ENCODE peak calls at places on chromosomes 11 and 22, in five cellular contexts. U is HCT116, B is uterus, J is right atrium auricular region, S is A549. Y is an unnamed sample.

GRCh38 chr11:3227568-3228444 is 4.4 kb downstream of the MRGPRE start:
- DNase-seq in U (no peak), S (no peak), B (no peak), J (peak; percentile 50), Y (no peak)

GRCh38 chr11:27926981-27927481 is 180.9 kb downstream of the KIF18A start:
- DNase-seq in B (no peak), U (no peak), J (no peak), S (no peak), Y (no peak)

GRCh38 chr22:23569291-23569690 is 10.8 kb downstream of the IGLL1 start:
- DNase-seq in U (no peak), J (no peak), B (no peak), S (no peak), Y (no peak)

GRCh38 chr11:67304511-67305113 is 1.3 kb downstream of the SSH3 start:
- DNase-seq in B (no peak), J (no peak), S (no peak), U (no peak), Y (no peak)

GRCh38 chr11:77407613-77408012 is 66.3 kb downstream of the PAK1 start:
- DNase-seq in S (peak; percentile 17), U (peak; percentile 51), B (peak; percentile 40), J (no peak), Y (no peak)

GRCh38 chr22:49751968-49752597 is 75.6 kb downstream of the BRD1 start:
- DNase-seq in U (no peak), J (no peak), B (no peak), S (no peak), Y (no peak)

GRCh38 chr11:132838621-132839020 is 693.7 kb downstream of the OPCML start:
- DNase-seq in S (no peak), B (peak; percentile 17), U (no peak), J (no peak), Y (no peak)

GRCh38 chr22:28909375-28909774 is 26.0 kb downstream of the ZNRF3 start:
- DNase-seq in U (no peak), J (no peak), B (no peak), S (no peak), Y (no peak)

GRCh38 chr11:72521672-72522071 is 87.3 kb upstream of the CLPB start:
- DNase-seq in B (no peak), S (no peak), J (no peak), U (no peak), Y (no peak)

GRCh38 chr22:20499769-20500168 is 4.2 kb upstream of the KLHL22 start:
- DNase-seq in B (no peak), U (no peak), J (no peak), S (no peak), Y (no peak)

GRCh38 chr11:93857413-93858185 is 7.2 kb upstream of the VSTM5 start:
- DNase-seq in S (no peak), U (no peak), J (peak; percentile 54), B (no peak), Y (no peak)

GRCh38 chr11:126619516-126619915 is 264.0 kb downstream of the ST3GAL4 start:
- DNase-seq in J (no peak), B (no peak), S (no peak), U (no peak), Y (no peak)

GRCh38 chr11:117887431-117888139 is 11.1 kb upstream of the FXYD6 start:
- DNase-seq in J (peak; percentile 52), S (no peak), U (no peak), B (peak; percentile 15), Y (no peak)

GRCh38 chr11:127574528-127574927 is 574.0 kb upstream of the KIRREL3 start:
- DNase-seq in U (no peak), B (no peak), S (no peak), J (no peak), Y (no peak)

GRCh38 chr22:43241699-43242386 is 54.9 kb upstream of the TTLL12 start:
- DNase-seq in J (no peak), S (no peak), B (no peak), U (no peak), Y (no peak)
- H3K4me1 ChIP-seq in J (no peaks in the 10 kb centered on the region), S (no peaks in the 10 kb centered on the region), B (peaks cover 14% of the 10 kb centered on the region), U (peaks cover 7% of the 10 kb centered on the region), Y (no peaks in the 10 kb centered on the region)

GRCh38 chr11:110311783-110312578 is 15.6 kb upstream of the RDX start:
- DNase-seq in S (no peak), U (no peak), J (no peak), B (no peak), Y (no peak)
- H3K4me3 ChIP-seq in S (no peak overlapping the region), U (no peak overlapping the region), J (no peak overlapping the region), B (no peak overlapping the region), Y (no peak overlapping the region)

GRCh38 chr11:7606496-7606895 is 66.8 kb downstream of the CYB5R2 start:
- DNase-seq in J (no peak), U (no peak), B (no peak), S (peak; percentile 25), Y (no peak)
- H3K4me1 ChIP-seq in J (no peaks in the 10 kb centered on the region), U (peaks cover 17% of the 10 kb centered on the region), B (no peaks in the 10 kb centered on the region), S (peaks cover 81% of the 10 kb centered on the region), Y (no peaks in the 10 kb centered on the region)

GRCh38 chr11:134763030-134763388 is 351.0 kb upstream of the B3GAT1 start:
- DNase-seq in B (no peak), J (peak; percentile 36), U (no peak), S (no peak), Y (no peak)
- H3K4me3 ChIP-seq in B (no peak overlapping the region), J (peak overlapping the region; percentile 21), U (no peak overlapping the region), S (no peak overlapping the region), Y (no peak overlapping the region)

DNA sequence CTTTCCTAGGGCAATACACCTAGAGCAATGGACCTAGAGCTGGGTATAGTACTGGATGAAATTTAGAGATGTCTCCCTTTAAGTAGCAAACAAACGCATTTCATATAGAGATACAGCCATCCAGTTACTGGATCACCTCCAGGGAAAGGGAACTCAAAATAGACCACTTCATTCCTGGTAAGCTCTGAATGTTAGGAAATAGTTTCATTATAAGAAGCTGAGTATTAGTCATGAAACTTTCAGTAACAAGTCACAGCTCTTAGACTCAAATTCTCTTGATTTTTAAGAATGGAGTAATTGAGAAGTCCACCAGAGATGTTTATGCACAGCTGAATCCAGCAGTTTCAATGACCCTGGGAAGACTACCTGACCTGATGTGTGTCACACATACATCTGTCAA is 221.9 kb downstream of the FAM76B start:
- DNase-seq in B (no peak), S (no peak), U (no peak), J (no peak), Y (no peak)
- H3K4me1 ChIP-seq in B (peaks cover 6% of the 10 kb centered on the region), S (no peaks in the 10 kb centered on the region), U (no peaks in the 10 kb centered on the region), J (no peaks in the 10 kb centered on the region), Y (no peaks in the 10 kb centered on the region)

GRCh38 chr11:122157540-122158173 is 41.6 kb upstream of the BLID start:
- DNase-seq in J (no peak), S (no peak), U (no peak), B (no peak), Y (no peak)
- H3K4me3 ChIP-seq in J (peak overlapping the region; percentile 32), S (peak overlapping the region; percentile 47), U (peak overlapping the region; percentile 54), B (peak overlapping the region; percentile 37), Y (no peak overlapping the region)

GRCh38 chr11:46293066-46293465 is 15.6 kb downstream of the CREB3L1 start:
- DNase-seq in S (no peak), J (no peak), U (no peak), B (no peak), Y (no peak)
- H3K4me1 ChIP-seq in S (peaks cover 54% of the 10 kb centered on the region), J (no peaks in the 10 kb centered on the region), U (peaks cover 14% of the 10 kb centered on the region), B (peaks cover 8% of the 10 kb centered on the region), Y (peaks cover 10% of the 10 kb centered on the region)

GRCh38 chr11:76174330-76174729 is 32.0 kb downstream of the WNT11 start:
- DNase-seq in S (no peak), J (no peak), B (no peak), U (no peak), Y (no peak)
- H3K4me3 ChIP-seq in S (no peak overlapping the region), J (no peak overlapping the region), B (no peak overlapping the region), U (no peak overlapping the region), Y (no peak overlapping the region)

DNA sequence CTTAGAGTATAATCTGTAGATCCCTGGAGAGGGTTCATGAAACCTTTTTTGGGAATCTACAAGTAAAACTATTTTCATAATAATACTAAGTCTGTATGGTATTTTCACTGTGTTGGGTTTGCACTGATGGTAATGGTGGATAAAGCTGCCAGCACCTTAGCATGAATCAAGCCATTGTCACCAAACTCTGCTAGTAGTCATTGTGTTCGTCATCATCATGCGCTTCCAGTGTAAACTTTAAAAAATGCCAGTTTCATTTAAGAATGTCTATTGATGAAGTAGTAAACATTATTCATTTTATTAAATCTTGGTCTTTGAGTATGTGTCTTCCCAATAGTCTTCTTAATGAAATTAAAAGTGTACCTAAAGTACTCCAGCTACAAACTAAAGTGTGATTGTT is 15.0 kb downstream of the ALKBH3 start:
- DNase-seq in S (no peak), J (no peak), U (no peak), B (no peak), Y (no peak)
- H3K4me1 ChIP-seq in S (no peaks in the 10 kb centered on the region), J (no peaks in the 10 kb centered on the region), U (no peaks in the 10 kb centered on the region), B (no peaks in the 10 kb centered on the region), Y (no peaks in the 10 kb centered on the region)

DNA sequence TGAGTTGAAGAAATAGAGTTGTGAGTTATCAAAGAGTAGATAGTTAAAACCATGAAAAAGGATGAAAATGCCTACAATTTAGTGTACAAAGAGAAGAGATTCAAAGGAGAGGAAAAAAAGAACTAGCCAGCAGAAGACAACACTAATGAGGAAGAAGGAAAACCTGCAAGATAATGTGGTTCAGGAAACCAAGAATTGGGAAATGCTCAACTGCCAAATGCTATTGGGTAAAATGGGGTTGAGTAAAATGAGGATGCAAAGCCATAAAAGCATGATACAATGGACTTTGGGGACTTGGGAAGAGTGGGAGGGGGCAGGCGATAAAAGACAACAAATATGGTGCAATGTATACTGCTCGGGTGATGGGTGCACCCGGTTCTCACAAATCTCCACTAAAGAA is 7.6 kb upstream of the OR52K2 start:
- DNase-seq in S (no peak), J (no peak), B (no peak), U (no peak), Y (no peak)
- H3K4me3 ChIP-seq in S (no peak overlapping the region), J (no peak overlapping the region), B (no peak overlapping the region), U (no peak overlapping the region), Y (no peak overlapping the region)